ENCODE peak calls at places on chromosomes 16 and 17, in ten cellular contexts. Z is omental fat pad; D is SHP77; Y is D341Med; F is activated gamma-delta T cell treated with anti-CD3 and anti-CD28 coated beads, Interleukin-2, amount 50 U/mL, for 16 hours; Q is fibroblast of the aortic adventitia; J is cardiac muscle cell; E is thoracic aorta; H is stimulated activated CD8-positive, alpha-beta memory T cell treated with anti-CD3 and anti-CD28 coated beads, Interleukin-4, amount 100 ng/mL, for 1 hour; V is germinal center. S is an unnamed sample.

GRCh38 chr17:45950888-45951287 is 48.2 kb upstream of the STH start:
- DNase-seq in Z (no peak), D (no peak), Y (no peak), F (no peak), Q (no peak), J (no peak), E (no peak), H (no peak), V (no peak), S (no peak)

GRCh38 chr17:2776589-2777241 is 19.5 kb upstream of the RAP1GAP2 start:
- DNase-seq in Z (no peak), D (peak), Y (peak), F (no peak), Q (no peak), J (peak), E (no peak), H (no peak), V (peak), S (no peak)

GRCh38 chr17:42027961-42028790 is 8.3 kb downstream of the NKIRAS2 start:
- DNase-seq in Z (no peak), D (no peak), Y (peak), F (no peak), Q (no peak), J (peak), E (no peak), H (no peak), V (no peak), S (no peak)

GRCh38 chr16:73771196-73771595 is 525.4 kb upstream of the PSMD7 start:
- DNase-seq in Z (no peak), D (no peak), Y (no peak), F (no peak), Q (no peak), J (no peak), E (no peak), H (no peak), V (no peak), S (no peak)

GRCh38 chr17:62892870-62893338 is 73.1 kb upstream of the TANC2 start:
- DNase-seq in Z (no peak), D (no peak), Y (no peak), F (no peak), Q (peak), J (no peak), E (no peak), H (no peak), V (no peak), S (no peak)

GRCh38 chr16:85556456-85557082 is 56.6 kb upstream of the GSE1 start:
- DNase-seq in Z (no peak), D (peak), Y (peak), F (peak), Q (no peak), J (peak), E (no peak), H (peak), V (peak), S (peak)

GRCh38 chr16:351804-352520 is 561 bp downstream of the AXIN1 start:
- DNase-seq in Z (no peak), D (no peak), Y (no peak), F (no peak), Q (peak), J (peak), E (no peak), H (no peak), V (peak), S (peak)

GRCh38 chr16:31253642-31254045 is 6.1 kb upstream of the ITGAM start:
- DNase-seq in Z (no peak), D (no peak), Y (no peak), F (no peak), Q (no peak), J (peak), E (peak), H (no peak), V (no peak), S (peak)

GRCh38 chr16:30030841-30031413 is at the start of gene TLCD3B:
- DNase-seq in Z (no peak), D (peak), Y (peak), F (no peak), Q (no peak), J (no peak), E (no peak), H (no peak), V (no peak), S (no peak)

GRCh38 chr17:76544916-76545365 is 5.1 kb downstream of the PRCD start:
- DNase-seq in Z (no peak), D (no peak), Y (no peak), F (no peak), Q (no peak), J (no peak), E (no peak), H (no peak), V (no peak), S (no peak)

GRCh38 chr17:7774037-7774659 is 56.6 kb downstream of the DNAH2 start:
- DNase-seq in Z (no peak), D (no peak), Y (no peak), F (no peak), Q (peak), J (no peak), E (no peak), H (no peak), V (no peak), S (no peak)

GRCh38 chr16:70478912-70479341 is 24.5 kb downstream of the FCSK start:
- DNase-seq in Z (no peak), D (no peak), Y (no peak), F (no peak), Q (peak), J (no peak), E (no peak), H (no peak), V (no peak), S (no peak)

GRCh38 chr17:50180593-50180992 is 14.8 kb downstream of the SGCA start:
- DNase-seq in Z (no peak), D (no peak), Y (no peak), F (no peak), Q (peak), J (no peak), E (no peak), H (no peak), V (no peak), S (no peak)

GRCh38 chr17:29836643-29837042 is 93.4 kb downstream of the SSH2 start:
- DNase-seq in Z (no peak), D (no peak), Y (no peak), F (no peak), Q (peak), J (no peak), E (no peak), H (no peak), V (no peak), S (no peak)

GRCh38 chr17:33949100-33949499 is 306.0 kb upstream of the CCL2 start:
- DNase-seq in Z (no peak), D (no peak), Y (no peak), F (no peak), Q (no peak), J (peak), E (no peak), H (no peak), V (no peak), S (peak)

GRCh38 chr17:8826808-8827435 is 27.8 kb upstream of the MFSD6L start:
- DNase-seq in Z (no peak), D (no peak), Y (no peak), F (no peak), Q (no peak), J (no peak), E (no peak), H (no peak), V (no peak), S (no peak)

GRCh38 chr16:72946474-72947194 is 101.3 kb downstream of the ZFHX3 start:
- DNase-seq in Z (no peak), D (no peak), Y (no peak), F (no peak), Q (peak), J (no peak), E (no peak), H (no peak), V (no peak), S (no peak)

GRCh38 chr17:42101513-42102292 is 3.4 kb upstream of the ZNF385C start:
- DNase-seq in Z (peak), D (peak), Y (peak), F (peak), Q (peak), J (peak), E (peak), H (peak), V (peak), S (peak)

GRCh38 chr16:79434097-79434496 is 166.4 kb downstream of the MAF start:
- DNase-seq in Z (no peak), D (no peak), Y (no peak), F (no peak), Q (no peak), J (no peak), E (no peak), H (no peak), V (no peak), S (no peak)

GRCh38 chr17:2955931-2956582 is 107.3 kb downstream of the OR1D5 start:
- DNase-seq in Z (no peak), D (no peak), Y (peak), F (no peak), Q (no peak), J (no peak), E (no peak), H (no peak), V (no peak), S (no peak)

S was measured in erythroblast.